ENCODE peak calls at places on chromosomes 13 and 19, in four cellular contexts. One of them, this sample, is unnamed.

GRCh38 chr19:16626796-16627193 is 1.2 kb downstream of the MED26 start:
- DNase-seq in heart right ventricle: no peak
- DNase-seq in naive thymus-derived CD4-positive, alpha-beta T cell: peak
- DNase-seq in aorta: no peak
- DNase-seq in this sample: no peak

GRCh38 chr19:49911381-49912145 is 14.9 kb upstream of the IL4I1 start:
- DNase-seq in naive thymus-derived CD4-positive, alpha-beta T cell: peak
- DNase-seq in aorta: no peak
- DNase-seq in heart right ventricle: no peak
- DNase-seq in this sample: no peak

GRCh38 chr19:2540646-2541454 is 64.9 kb downstream of the GADD45B start:
- DNase-seq in heart right ventricle: peak
- DNase-seq in aorta: peak
- DNase-seq in naive thymus-derived CD4-positive, alpha-beta T cell: no peak
- DNase-seq in this sample: peak

GRCh38 chr19:42089772-42090171 is 13.8 kb downstream of the ZNF574 start:
- DNase-seq in aorta: no peak
- DNase-seq in heart right ventricle: no peak
- DNase-seq in naive thymus-derived CD4-positive, alpha-beta T cell: no peak
- DNase-seq in this sample: no peak

GRCh38 chr13:47004552-47004951 is 107.7 kb upstream of the HTR2A start:
- DNase-seq in aorta: no peak
- DNase-seq in naive thymus-derived CD4-positive, alpha-beta T cell: no peak
- DNase-seq in heart right ventricle: no peak
- DNase-seq in this sample: no peak

GRCh38 chr19:49862411-49863253 is 4.7 kb downstream of the PNKP start:
- DNase-seq in heart right ventricle: no peak
- DNase-seq in naive thymus-derived CD4-positive, alpha-beta T cell: no peak
- DNase-seq in aorta: peak
- DNase-seq in this sample: no peak

GRCh38 chr19:7933828-7934725 is 8.1 kb upstream of the CTXN1 start:
- DNase-seq in naive thymus-derived CD4-positive, alpha-beta T cell: no peak
- DNase-seq in aorta: no peak
- DNase-seq in heart right ventricle: no peak
- DNase-seq in this sample: no peak

GRCh38 chr19:30228113-30228725 is 144.0 kb upstream of the ZNF536 start:
- DNase-seq in aorta: no peak
- DNase-seq in naive thymus-derived CD4-positive, alpha-beta T cell: no peak
- DNase-seq in heart right ventricle: no peak
- DNase-seq in this sample: no peak

GRCh38 chr13:44117351-44117750 is 237.6 kb downstream of the LACC1 start:
- DNase-seq in naive thymus-derived CD4-positive, alpha-beta T cell: no peak
- DNase-seq in heart right ventricle: no peak
- DNase-seq in aorta: no peak
- DNase-seq in this sample: peak

GRCh38 chr13:26619321-26619720 is 61.8 kb downstream of the WASF3 start:
- DNase-seq in heart right ventricle: no peak
- DNase-seq in naive thymus-derived CD4-positive, alpha-beta T cell: no peak
- DNase-seq in aorta: no peak
- DNase-seq in this sample: peak

GRCh38 chr13:44088409-44088808 is 208.7 kb downstream of the LACC1 start:
- DNase-seq in heart right ventricle: no peak
- DNase-seq in aorta: no peak
- DNase-seq in naive thymus-derived CD4-positive, alpha-beta T cell: no peak
- DNase-seq in this sample: no peak

GRCh38 chr19:38730731-38731589 is 13.3 kb downstream of the CAPN12 start:
- DNase-seq in naive thymus-derived CD4-positive, alpha-beta T cell: no peak
- DNase-seq in aorta: peak
- DNase-seq in heart right ventricle: no peak
- DNase-seq in this sample: no peak

GRCh38 chr13:41802684-41803554 is 158.0 kb downstream of the VWA8 start:
- DNase-seq in heart right ventricle: no peak
- DNase-seq in aorta: no peak
- DNase-seq in naive thymus-derived CD4-positive, alpha-beta T cell: no peak
- DNase-seq in this sample: peak

GRCh38 chr19:58356971-58357797 is 3.9 kb upstream of the A1BG start:
- DNase-seq in naive thymus-derived CD4-positive, alpha-beta T cell: no peak
- DNase-seq in aorta: no peak
- DNase-seq in heart right ventricle: no peak
- DNase-seq in this sample: no peak

DNA sequence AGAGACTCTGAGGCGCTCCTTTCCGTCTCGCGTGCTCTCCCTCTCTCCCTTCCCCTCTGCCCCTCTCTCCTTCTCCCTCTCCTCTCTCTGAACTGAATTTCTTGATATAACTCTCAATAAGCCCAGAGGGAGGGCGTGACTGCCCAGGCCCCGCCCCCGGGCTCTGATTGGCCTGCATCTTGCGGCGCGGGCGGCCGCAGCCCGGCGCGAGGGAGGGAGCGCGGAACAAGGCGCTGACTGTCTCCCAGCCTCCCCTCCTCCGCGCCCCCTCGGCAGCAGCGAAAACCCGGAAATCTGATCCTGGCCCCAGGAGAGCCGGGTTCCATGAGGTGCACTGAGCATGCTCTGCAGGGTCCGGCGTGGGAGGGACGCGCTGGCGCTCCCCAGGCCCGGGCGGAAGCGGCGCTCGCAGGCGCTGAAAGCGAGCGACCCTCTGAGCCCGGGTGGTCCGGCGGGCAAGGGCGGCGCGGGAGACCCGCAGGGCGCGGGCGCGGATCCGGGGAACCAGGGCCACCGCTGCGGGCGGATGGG is at the start of gene PCDH9:
- DNase-seq in heart right ventricle: peak
- DNase-seq in naive thymus-derived CD4-positive, alpha-beta T cell: peak
- DNase-seq in aorta: peak
- DNase-seq in this sample: peak
- H3K4me3 ChIP-seq in heart right ventricle: peak
- H3K4me3 ChIP-seq in naive thymus-derived CD4-positive, alpha-beta T cell: peak
- H3K4me3 ChIP-seq in aorta: peak
- H3K4me3 ChIP-seq in this sample: peak

GRCh38 chr19:13025819-13026477 is 30.7 kb downstream of the NFIX start:
- DNase-seq in heart right ventricle: no peak
- DNase-seq in aorta: peak
- DNase-seq in naive thymus-derived CD4-positive, alpha-beta T cell: no peak
- DNase-seq in this sample: peak

GRCh38 chr19:13022859-13023636 is 27.8 kb downstream of the NFIX start:
- DNase-seq in naive thymus-derived CD4-positive, alpha-beta T cell: no peak
- DNase-seq in aorta: peak
- DNase-seq in heart right ventricle: peak
- DNase-seq in this sample: peak

GRCh38 chr19:13024958-13025653 is 29.8 kb downstream of the NFIX start:
- DNase-seq in aorta: no peak
- DNase-seq in naive thymus-derived CD4-positive, alpha-beta T cell: no peak
- DNase-seq in heart right ventricle: no peak
- DNase-seq in this sample: no peak

GRCh38 chr19:13023666-13024065 is 28.4 kb downstream of the NFIX start:
- DNase-seq in naive thymus-derived CD4-positive, alpha-beta T cell: no peak
- DNase-seq in aorta: no peak
- DNase-seq in heart right ventricle: no peak
- DNase-seq in this sample: peak

GRCh38 chr19:13024126-13024957 is 29.1 kb downstream of the NFIX start:
- DNase-seq in aorta: no peak
- DNase-seq in heart right ventricle: no peak
- DNase-seq in naive thymus-derived CD4-positive, alpha-beta T cell: no peak
- DNase-seq in this sample: peak
- H3K4me3 ChIP-seq in aorta: no peak
- H3K4me3 ChIP-seq in heart right ventricle: peak
- H3K4me3 ChIP-seq in naive thymus-derived CD4-positive, alpha-beta T cell: no peak
- H3K4me3 ChIP-seq in this sample: peak

GRCh38 chr19:56476671-56477428 is at the start of gene ZNF667:
- DNase-seq in heart right ventricle: peak
- DNase-seq in naive thymus-derived CD4-positive, alpha-beta T cell: no peak
- DNase-seq in aorta: no peak
- DNase-seq in this sample: peak

GRCh38 chr19:56477429-56478338 is 539 bp upstream of the ZNF667 start:
- DNase-seq in aorta: peak
- DNase-seq in naive thymus-derived CD4-positive, alpha-beta T cell: peak
- DNase-seq in heart right ventricle: peak
- DNase-seq in this sample: peak

DNA sequence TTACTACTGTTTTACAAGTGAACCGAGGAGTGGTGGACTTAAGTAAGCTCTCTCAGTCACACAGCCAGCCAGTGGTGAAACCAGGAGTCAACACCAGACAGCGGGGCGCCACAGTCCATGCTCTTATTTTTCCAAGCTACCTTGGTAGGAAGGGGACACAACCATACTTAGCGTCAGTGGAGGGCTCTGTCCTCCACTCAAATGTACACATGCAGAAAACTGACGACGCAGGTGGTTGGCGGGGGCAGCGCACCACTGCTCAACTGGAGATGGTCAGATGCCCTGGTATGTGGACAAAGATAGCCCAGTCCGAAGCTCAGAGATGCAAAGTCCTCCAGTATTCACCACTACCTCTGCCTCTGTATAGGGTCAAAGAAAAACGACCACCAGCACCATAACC is 1.1 kb downstream of the ZNF667 start:
- DNase-seq in aorta: no peak
- DNase-seq in naive thymus-derived CD4-positive, alpha-beta T cell: no peak
- DNase-seq in heart right ventricle: no peak
- DNase-seq in this sample: no peak
- H3K4me3 ChIP-seq in aorta: no peak
- H3K4me3 ChIP-seq in naive thymus-derived CD4-positive, alpha-beta T cell: no peak
- H3K4me3 ChIP-seq in heart right ventricle: no peak
- H3K4me3 ChIP-seq in this sample: peak

GRCh38 chr13:110136660-110137585 is 170.0 kb downstream of the COL4A1 start:
- DNase-seq in aorta: no peak
- DNase-seq in heart right ventricle: no peak
- DNase-seq in naive thymus-derived CD4-positive, alpha-beta T cell: no peak
- DNase-seq in this sample: no peak

GRCh38 chr13:110138009-110138699 is 168.8 kb downstream of the COL4A1 start:
- DNase-seq in naive thymus-derived CD4-positive, alpha-beta T cell: peak
- DNase-seq in aorta: peak
- DNase-seq in heart right ventricle: peak
- DNase-seq in this sample: peak

GRCh38 chr13:110134801-110135200 is 172.2 kb downstream of the COL4A1 start:
- DNase-seq in naive thymus-derived CD4-positive, alpha-beta T cell: no peak
- DNase-seq in heart right ventricle: peak
- DNase-seq in aorta: no peak
- DNase-seq in this sample: no peak

GRCh38 chr13:110137677-110138008 is 169.3 kb downstream of the COL4A1 start:
- DNase-seq in aorta: no peak
- DNase-seq in heart right ventricle: peak
- DNase-seq in naive thymus-derived CD4-positive, alpha-beta T cell: no peak
- DNase-seq in this sample: peak

GRCh38 chr13:110135977-110136597 is 170.9 kb downstream of the COL4A1 start:
- DNase-seq in aorta: no peak
- DNase-seq in naive thymus-derived CD4-positive, alpha-beta T cell: no peak
- DNase-seq in heart right ventricle: no peak
- DNase-seq in this sample: no peak
- H3K4me3 ChIP-seq in aorta: no peak
- H3K4me3 ChIP-seq in naive thymus-derived CD4-positive, alpha-beta T cell: no peak
- H3K4me3 ChIP-seq in heart right ventricle: no peak
- H3K4me3 ChIP-seq in this sample: no peak

GRCh38 chr13:50914848-50915247 is 5.3 kb downstream of the RNASEH2B start:
- DNase-seq in aorta: no peak
- DNase-seq in naive thymus-derived CD4-positive, alpha-beta T cell: no peak
- DNase-seq in heart right ventricle: no peak
- DNase-seq in this sample: no peak

GRCh38 chr13:50914301-50914700 is 4.7 kb downstream of the RNASEH2B start:
- DNase-seq in aorta: no peak
- DNase-seq in naive thymus-derived CD4-positive, alpha-beta T cell: no peak
- DNase-seq in heart right ventricle: no peak
- DNase-seq in this sample: no peak

GRCh38 chr13:50916701-50917184 is 7.2 kb downstream of the RNASEH2B start:
- DNase-seq in heart right ventricle: peak
- DNase-seq in naive thymus-derived CD4-positive, alpha-beta T cell: no peak
- DNase-seq in aorta: no peak
- DNase-seq in this sample: no peak

GRCh38 chr13:50917572-50917971 is 8.0 kb downstream of the RNASEH2B start:
- DNase-seq in heart right ventricle: no peak
- DNase-seq in naive thymus-derived CD4-positive, alpha-beta T cell: no peak
- DNase-seq in aorta: no peak
- DNase-seq in this sample: no peak

DNA sequence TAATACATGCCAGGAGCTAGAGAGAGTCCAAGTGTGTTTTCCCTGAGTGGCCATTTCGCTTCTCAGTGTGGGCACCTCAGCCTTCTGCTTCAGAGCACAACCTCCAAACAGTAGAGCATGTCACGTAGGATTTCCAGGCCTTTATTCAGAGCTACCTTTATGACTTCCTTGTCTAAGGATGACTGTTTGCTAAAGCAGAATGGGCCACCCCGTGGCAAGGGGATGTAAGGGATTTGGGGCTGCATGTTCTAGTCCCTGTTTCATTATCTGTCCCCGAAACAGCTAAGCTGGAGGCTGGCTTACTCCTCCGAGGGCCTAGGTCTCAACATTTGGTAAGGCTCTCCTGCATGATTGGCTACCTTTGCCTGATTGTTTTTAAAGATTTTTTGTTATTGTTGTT is 6.0 kb downstream of the RNASEH2B start:
- DNase-seq in naive thymus-derived CD4-positive, alpha-beta T cell: no peak
- DNase-seq in heart right ventricle: no peak
- DNase-seq in aorta: no peak
- DNase-seq in this sample: no peak
- H3K4me3 ChIP-seq in naive thymus-derived CD4-positive, alpha-beta T cell: no peak
- H3K4me3 ChIP-seq in heart right ventricle: no peak
- H3K4me3 ChIP-seq in aorta: no peak
- H3K4me3 ChIP-seq in this sample: no peak

DNA sequence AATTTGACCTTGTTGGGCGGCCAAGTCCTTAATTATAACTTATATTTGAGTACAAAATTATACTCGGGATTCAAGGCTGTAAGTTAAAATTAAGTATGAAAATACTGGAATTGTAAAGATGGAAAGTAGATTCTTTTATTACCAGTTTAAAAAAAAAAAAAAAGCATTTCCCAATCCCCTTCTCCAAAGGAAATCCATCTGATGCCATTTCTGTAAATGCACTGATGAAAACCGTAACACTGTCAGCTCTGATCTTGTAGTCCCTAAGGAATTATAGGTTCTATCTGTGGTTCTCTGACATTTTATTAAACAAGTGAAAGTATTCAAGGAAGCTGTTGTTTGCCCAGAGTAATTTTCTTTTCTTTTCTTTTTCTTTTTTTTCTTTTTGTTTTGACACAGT is 41.6 kb upstream of the HNRNPA1L2 start:
- DNase-seq in aorta: no peak
- DNase-seq in naive thymus-derived CD4-positive, alpha-beta T cell: no peak
- DNase-seq in heart right ventricle: no peak
- DNase-seq in this sample: peak
- H3K4me3 ChIP-seq in aorta: peak
- H3K4me3 ChIP-seq in naive thymus-derived CD4-positive, alpha-beta T cell: no peak
- H3K4me3 ChIP-seq in heart right ventricle: no peak
- H3K4me3 ChIP-seq in this sample: peak

DNA sequence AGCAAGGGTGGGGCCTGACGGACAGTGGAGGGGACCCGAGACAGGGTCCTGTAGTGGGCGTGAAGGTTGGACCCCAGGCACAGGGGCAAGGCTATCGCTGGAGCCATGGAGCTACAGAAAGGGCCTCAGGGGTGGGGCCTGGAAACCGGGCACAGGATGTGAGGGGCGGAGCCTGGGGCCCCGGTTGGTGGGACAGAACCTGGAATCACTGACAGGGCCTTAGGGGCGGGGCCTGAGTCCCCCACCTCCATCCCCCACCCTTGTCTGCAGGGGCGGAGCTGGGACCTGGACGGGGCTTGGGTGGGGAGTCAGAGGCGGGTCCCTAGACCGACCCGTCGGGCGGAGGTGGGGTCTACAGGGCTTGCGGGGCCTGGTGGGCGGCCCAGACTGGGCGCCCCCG is 26.0 kb downstream of the DCAF15 start:
- DNase-seq in aorta: peak
- DNase-seq in heart right ventricle: peak
- DNase-seq in naive thymus-derived CD4-positive, alpha-beta T cell: no peak
- DNase-seq in this sample: no peak
- H3K4me3 ChIP-seq in aorta: peak
- H3K4me3 ChIP-seq in heart right ventricle: peak
- H3K4me3 ChIP-seq in naive thymus-derived CD4-positive, alpha-beta T cell: no peak
- H3K4me3 ChIP-seq in this sample: no peak